ENCODE peak calls at places on chromosomes 3 and 15, in seven cellular contexts. S, H, A, J, R, U and B are unnamed samples.

GRCh38 chr3:81549388-81549787 is 212.1 kb downstream of the GBE1 start:
- DNase-seq in U (no peak), H (no peak), A (no peak), R (no peak), J (no peak), S (no peak), B (no peak)

GRCh38 chr3:151147299-151147698 is 55.7 kb downstream of the GPR171 start:
- DNase-seq in S (no peak), R (no peak), H (no peak), U (no peak), A (no peak), J (no peak), B (no peak)

GRCh38 chr3:186255703-186256331 is 106.2 kb downstream of the DGKG start:
- DNase-seq in U (no peak), A (no peak), S (no peak), R (no peak), H (peak; percentile 53), J (peak; percentile 54), B (no peak)

GRCh38 chr15:66982816-66983215 is 82.6 kb upstream of the SMAD3 start:
- DNase-seq in H (no peak), A (no peak), R (no peak), J (no peak), S (no peak), U (no peak), B (no peak)

GRCh38 chr3:39149059-39149455 is 4.3 kb downstream of the CSRNP1 start:
- DNase-seq in A (no peak), J (no peak), H (no peak), U (no peak), R (no peak), S (no peak), B (no peak)

GRCh38 chr15:47885921-47886320 is 168.6 kb downstream of the SEMA6D start:
- DNase-seq in J (no peak), A (no peak), R (no peak), S (no peak), U (peak; percentile 86), H (no peak), B (no peak)

GRCh38 chr3:141294848-141295247 is 63.2 kb downstream of the PXYLP1 start:
- DNase-seq in S (no peak), A (no peak), R (no peak), H (no peak), J (no peak), U (peak; percentile 57), B (no peak)

GRCh38 chr3:68631810-68632545 is 300.4 kb downstream of the TAFA4 start:
- DNase-seq in S (no peak), J (no peak), A (no peak), U (no peak), H (no peak), R (no peak), B (no peak)

GRCh38 chr15:90836296-90836871 is 32.0 kb upstream of the FURIN start:
- DNase-seq in R (no peak), S (no peak), U (peak; percentile 48), A (no peak), J (no peak), H (no peak), B (no peak)

GRCh38 chr3:5051772-5052171 is 70.3 kb upstream of the ARL8B start:
- DNase-seq in J (no peak), S (no peak), R (no peak), A (no peak), H (no peak), U (no peak), B (no peak)

GRCh38 chr15:48394172-48394571 is 62.9 kb downstream of the DUT start:
- DNase-seq in H (no peak), R (no peak), U (no peak), J (no peak), S (no peak), A (no peak), B (no peak)